ENCODE peak calls at places on chromosomes 13 and 19, in ten cellular contexts. Z is NCI-H1417; E is stimulated activated CD4-positive, alpha-beta T cell treated with anti-CD3 and anti-CD28 coated beads, Interleukin-12 subunit alpha, Interleukin-12 subunit beta, amount 100 ng/mL, for 48 hours; R is IMR-90; O is right cardiac atrium; W is effector memory CD4-positive, alpha-beta T cell; M is stimulated activated naive CD8-positive, alpha-beta T cell treated with anti-CD3 and anti-CD28 coated beads, Interleukin-15, amount 100 ng/mL, for 72 hours; G is fibroblast of the aortic adventitia; P is psoas muscle; J is frontal cortex. I is an unnamed sample.

GRCh38 chr13:49610176-49610575 is 18.1 kb upstream of the ARL11 start:
- DNase-seq in Z (peak), E (no peak), R (no peak), O (no peak), W (no peak), M (no peak), G (no peak), P (no peak), J (no peak), I (peak)

GRCh38 chr13:52399708-52400107 is 6.3 kb downstream of the THSD1 start:
- DNase-seq in Z (no peak), E (no peak), R (peak), O (no peak), W (no peak), M (no peak), G (peak), P (no peak), J (no peak), I (no peak)

GRCh38 chr19:55173717-55174409 is 6.2 kb downstream of the SYT5 start:
- DNase-seq in Z (peak), E (peak), R (peak), O (peak), W (no peak), M (peak), G (peak), P (no peak), J (peak), I (peak)

GRCh38 chr13:77836423-77836822 is 82.2 kb downstream of the EDNRB start:
- DNase-seq in Z (no peak), E (no peak), R (peak), O (no peak), W (no peak), M (no peak), G (no peak), P (no peak), J (no peak), I (no peak)

GRCh38 chr13:31225180-31225579 is 25.4 kb downstream of the B3GLCT start:
- DNase-seq in Z (no peak), E (no peak), R (no peak), O (no peak), W (no peak), M (no peak), G (no peak), P (no peak), J (no peak), I (no peak)

GRCh38 chr13:101626925-101627555 is 174.6 kb downstream of the ITGBL1 start:
- DNase-seq in Z (no peak), E (peak), R (peak), O (no peak), W (no peak), M (peak), G (peak), P (no peak), J (no peak), I (peak)

GRCh38 chr13:98972627-98973026 is 5.2 kb downstream of the DOCK9 start:
- DNase-seq in Z (no peak), E (no peak), R (peak), O (no peak), W (no peak), M (no peak), G (peak), P (no peak), J (no peak), I (no peak)

GRCh38 chr13:42112864-42113263 is 64.4 kb downstream of the DGKH start:
- DNase-seq in Z (no peak), E (no peak), R (no peak), O (no peak), W (no peak), M (no peak), G (no peak), P (no peak), J (no peak), I (no peak)

GRCh38 chr19:22545751-22546150 is 88.4 kb upstream of the ZNF492 start:
- DNase-seq in Z (no peak), E (peak), R (no peak), O (peak), W (no peak), M (peak), G (no peak), P (no peak), J (peak), I (no peak)

GRCh38 chr19:32581704-32582164 is 744 bp downstream of the PDCD5 start:
- DNase-seq in Z (no peak), E (no peak), R (peak), O (peak), W (no peak), M (no peak), G (peak), P (peak), J (no peak), I (peak)

GRCh38 chr13:30257433-30258099 is 49.8 kb downstream of the KATNAL1 start:
- DNase-seq in Z (peak), E (no peak), R (peak), O (no peak), W (no peak), M (no peak), G (peak), P (no peak), J (no peak), I (peak)

GRCh38 chr19:4373601-4374441 is 26.5 kb downstream of the SH3GL1 start:
- DNase-seq in Z (no peak), E (no peak), R (peak), O (peak), W (no peak), M (no peak), G (peak), P (peak), J (no peak), I (peak)

GRCh38 chr13:113906566-113906965 is 42.7 kb upstream of the GAS6 start:
- DNase-seq in Z (no peak), E (no peak), R (no peak), O (no peak), W (no peak), M (no peak), G (no peak), P (no peak), J (no peak), I (peak)

GRCh38 chr19:56321981-56322558 is 7.4 kb upstream of the ZSCAN5A start:
- DNase-seq in Z (no peak), E (no peak), R (no peak), O (no peak), W (no peak), M (no peak), G (no peak), P (no peak), J (no peak), I (peak)

GRCh38 chr13:43979492-43979891 is 99.8 kb downstream of the LACC1 start:
- DNase-seq in Z (no peak), E (no peak), R (no peak), O (no peak), W (no peak), M (no peak), G (no peak), P (no peak), J (no peak), I (peak)

GRCh38 chr19:11061951-11062350 is 27.3 kb upstream of the LDLR start:
- DNase-seq in Z (no peak), E (no peak), R (no peak), O (no peak), W (no peak), M (no peak), G (no peak), P (no peak), J (no peak), I (no peak)

GRCh38 chr19:18809149-18809978 is 18.3 kb upstream of the COMP start:
- DNase-seq in Z (no peak), E (no peak), R (peak), O (peak), W (no peak), M (no peak), G (peak), P (peak), J (no peak), I (peak)

GRCh38 chr19:36081385-36081784 is 26.7 kb downstream of the WDR62 start:
- DNase-seq in Z (no peak), E (no peak), R (peak), O (no peak), W (no peak), M (no peak), G (peak), P (no peak), J (no peak), I (no peak)

GRCh38 chr19:58406818-58407657 is 1.4 kb upstream of the ZNF584 start:
- DNase-seq in Z (no peak), E (no peak), R (no peak), O (no peak), W (no peak), M (no peak), G (no peak), P (no peak), J (no peak), I (no peak)

GRCh38 chr13:40813662-40814454 is 24.4 kb downstream of the SLC25A15 start:
- DNase-seq in Z (peak), E (no peak), R (peak), O (no peak), W (no peak), M (no peak), G (peak), P (no peak), J (no peak), I (peak)

GRCh38 chr13:92461831-92462230 is 764.8 kb upstream of the GPC6 start:
- DNase-seq in Z (no peak), E (no peak), R (no peak), O (no peak), W (no peak), M (no peak), G (no peak), P (no peak), J (no peak), I (no peak)

GRCh38 chr19:17944301-17944700 is 11.5 kb downstream of the CCDC124 start:
- DNase-seq in Z (no peak), E (no peak), R (peak), O (no peak), W (no peak), M (no peak), G (peak), P (no peak), J (peak), I (peak)

GRCh38 chr13:87244256-87244870 is 426.8 kb upstream of the SLITRK5 start:
- DNase-seq in Z (no peak), E (no peak), R (no peak), O (no peak), W (no peak), M (no peak), G (no peak), P (no peak), J (no peak), I (no peak)

I was measured in myocyte.